ENCODE peak calls at places on chromosome X, in ten cellular contexts. One of them, this sample, is unnamed.

GRCh38 chrX:53093177-53093655 is 726 bp upstream of the KANTR start:
- DNase-seq in ELR: peak
- DNase-seq in A549: peak
- DNase-seq in transverse colon: peak
- DNase-seq in germinal center: peak
- DNase-seq in lower lobe of right lung: peak
- DNase-seq in tibial artery: peak
- DNase-seq in DMS53: peak
- DNase-seq in foreskin fibroblast: peak
- DNase-seq in NCI-H510A treated with DMSO at 0.1 percent for 48 hours: peak
- DNase-seq in this sample: peak

GRCh38 chrX:40388441-40388840 is 192.3 kb upstream of the ATP6AP2 start:
- DNase-seq in ELR: no peak
- DNase-seq in A549: no peak
- DNase-seq in transverse colon: no peak
- DNase-seq in germinal center: no peak
- DNase-seq in lower lobe of right lung: no peak
- DNase-seq in tibial artery: no peak
- DNase-seq in DMS53: peak
- DNase-seq in foreskin fibroblast: no peak
- DNase-seq in NCI-H510A treated with DMSO at 0.1 percent for 48 hours: no peak
- DNase-seq in this sample: no peak

GRCh38 chrX:22800806-22801205 is 199.0 kb upstream of the DDX53 start:
- DNase-seq in ELR: peak
- DNase-seq in A549: no peak
- DNase-seq in transverse colon: no peak
- DNase-seq in germinal center: no peak
- DNase-seq in lower lobe of right lung: no peak
- DNase-seq in tibial artery: no peak
- DNase-seq in DMS53: no peak
- DNase-seq in foreskin fibroblast: peak
- DNase-seq in NCI-H510A treated with DMSO at 0.1 percent for 48 hours: no peak
- DNase-seq in this sample: peak

GRCh38 chrX:119605739-119606507 is at the start of gene NKRF:
- DNase-seq in ELR: peak
- DNase-seq in A549: peak
- DNase-seq in transverse colon: peak
- DNase-seq in germinal center: peak
- DNase-seq in lower lobe of right lung: peak
- DNase-seq in tibial artery: peak
- DNase-seq in DMS53: peak
- DNase-seq in foreskin fibroblast: no peak
- DNase-seq in NCI-H510A treated with DMSO at 0.1 percent for 48 hours: no peak
- DNase-seq in this sample: peak

GRCh38 chrX:147699061-147699460 is 212.7 kb upstream of the FMR1 start:
- DNase-seq in ELR: no peak
- DNase-seq in A549: no peak
- DNase-seq in transverse colon: no peak
- DNase-seq in germinal center: no peak
- DNase-seq in lower lobe of right lung: no peak
- DNase-seq in tibial artery: no peak
- DNase-seq in DMS53: no peak
- DNase-seq in foreskin fibroblast: no peak
- DNase-seq in NCI-H510A treated with DMSO at 0.1 percent for 48 hours: no peak
- DNase-seq in this sample: no peak

GRCh38 chrX:109393859-109394258 is 88.0 kb downstream of the GUCY2F start:
- DNase-seq in ELR: peak
- DNase-seq in A549: peak
- DNase-seq in transverse colon: no peak
- DNase-seq in germinal center: no peak
- DNase-seq in lower lobe of right lung: no peak
- DNase-seq in tibial artery: no peak
- DNase-seq in DMS53: peak
- DNase-seq in foreskin fibroblast: no peak
- DNase-seq in NCI-H510A treated with DMSO at 0.1 percent for 48 hours: no peak
- DNase-seq in this sample: no peak

GRCh38 chrX:37367946-37368345 is 18.8 kb downstream of the PRRG1 start:
- DNase-seq in ELR: no peak
- DNase-seq in A549: no peak
- DNase-seq in transverse colon: no peak
- DNase-seq in germinal center: no peak
- DNase-seq in lower lobe of right lung: no peak
- DNase-seq in tibial artery: no peak
- DNase-seq in DMS53: no peak
- DNase-seq in foreskin fibroblast: no peak
- DNase-seq in NCI-H510A treated with DMSO at 0.1 percent for 48 hours: no peak
- DNase-seq in this sample: no peak

GRCh38 chrX:123267220-123267619 is 83.1 kb downstream of the GRIA3 start:
- DNase-seq in ELR: no peak
- DNase-seq in A549: no peak
- DNase-seq in transverse colon: no peak
- DNase-seq in germinal center: no peak
- DNase-seq in lower lobe of right lung: no peak
- DNase-seq in tibial artery: no peak
- DNase-seq in DMS53: no peak
- DNase-seq in foreskin fibroblast: peak
- DNase-seq in NCI-H510A treated with DMSO at 0.1 percent for 48 hours: no peak
- DNase-seq in this sample: no peak

GRCh38 chrX:87706134-87706533 is 188.5 kb downstream of the KLHL4 start:
- DNase-seq in ELR: no peak
- DNase-seq in A549: no peak
- DNase-seq in transverse colon: no peak
- DNase-seq in germinal center: no peak
- DNase-seq in lower lobe of right lung: no peak
- DNase-seq in tibial artery: no peak
- DNase-seq in DMS53: no peak
- DNase-seq in foreskin fibroblast: no peak
- DNase-seq in NCI-H510A treated with DMSO at 0.1 percent for 48 hours: no peak
- DNase-seq in this sample: no peak

GRCh38 chrX:112734250-112734649 is 54.5 kb upstream of the LHFPL1 start:
- DNase-seq in ELR: no peak
- DNase-seq in A549: no peak
- DNase-seq in transverse colon: no peak
- DNase-seq in germinal center: no peak
- DNase-seq in lower lobe of right lung: no peak
- DNase-seq in tibial artery: peak
- DNase-seq in DMS53: no peak
- DNase-seq in foreskin fibroblast: no peak
- DNase-seq in NCI-H510A treated with DMSO at 0.1 percent for 48 hours: no peak
- DNase-seq in this sample: no peak

GRCh38 chrX:151985955-151986354 is 11.5 kb upstream of the GABRE start:
- DNase-seq in ELR: peak
- DNase-seq in A549: peak
- DNase-seq in transverse colon: peak
- DNase-seq in germinal center: no peak
- DNase-seq in lower lobe of right lung: no peak
- DNase-seq in tibial artery: peak
- DNase-seq in DMS53: no peak
- DNase-seq in foreskin fibroblast: peak
- DNase-seq in NCI-H510A treated with DMSO at 0.1 percent for 48 hours: no peak
- DNase-seq in this sample: no peak

GRCh38 chrX:10062352-10062751 is 94.4 kb upstream of the CLCN4 start:
- DNase-seq in ELR: no peak
- DNase-seq in A549: no peak
- DNase-seq in transverse colon: no peak
- DNase-seq in germinal center: no peak
- DNase-seq in lower lobe of right lung: no peak
- DNase-seq in tibial artery: no peak
- DNase-seq in DMS53: no peak
- DNase-seq in foreskin fibroblast: no peak
- DNase-seq in NCI-H510A treated with DMSO at 0.1 percent for 48 hours: no peak
- DNase-seq in this sample: peak

This sample was measured in trophoblast cell.